ENCODE peak calls at places on chromosomes 11 and 22, in eight cellular contexts. P, C, G, A, J, S, X and N are unnamed samples.

GRCh38 chr22:48138427-48138826 is 1376.0 kb downstream of the TBC1D22A start:
- DNase-seq in C (no peak), A (peak), X (no peak), G (no peak), S (no peak), P (no peak), J (no peak), N (no peak)

GRCh38 chr11:40337118-40337517 is 1122.3 kb downstream of the LRRC4C start:
- DNase-seq in C (no peak), S (no peak), P (peak), A (no peak), J (no peak), G (no peak), X (no peak), N (no peak)

GRCh38 chr22:48919187-48919590 is 908.5 kb downstream of the BRD1 start:
- DNase-seq in A (no peak), J (peak), P (no peak), X (peak), G (peak), S (no peak), C (no peak), N (peak)

GRCh38 chr11:12287374-12288211 is 89.8 kb upstream of the PARVA start:
- DNase-seq in C (peak), X (peak), S (peak), J (peak), G (peak), P (peak), A (peak), N (peak)

GRCh38 chr11:90344546-90344945 is 121.7 kb upstream of the CHORDC1 start:
- DNase-seq in C (no peak), G (no peak), J (no peak), A (no peak), S (no peak), X (no peak), P (no peak), N (no peak)

GRCh38 chr11:123640677-123641494 is 13.5 kb downstream of the SCN3B start:
- DNase-seq in X (peak), C (peak), J (no peak), P (no peak), G (peak), S (peak), A (peak), N (peak)

GRCh38 chr22:33440756-33441155 is 382.6 kb upstream of the SYN3 start:
- DNase-seq in S (no peak), P (no peak), J (no peak), A (no peak), G (no peak), C (no peak), X (no peak), N (no peak)

GRCh38 chr11:17229481-17230152 is 21.8 kb upstream of the PIK3C2A start:
- DNase-seq in J (no peak), G (no peak), C (no peak), S (no peak), P (no peak), A (no peak), X (no peak), N (no peak)

GRCh38 chr11:133951484-133952198 is 5.1 kb downstream of the IGSF9B start:
- DNase-seq in X (no peak), C (no peak), G (peak), S (no peak), J (no peak), P (no peak), A (no peak), N (no peak)

GRCh38 chr22:36546932-36547331 is 18.0 kb upstream of the EIF3D start:
- DNase-seq in X (no peak), C (no peak), P (peak), A (peak), J (no peak), G (no peak), S (no peak), N (no peak)

GRCh38 chr11:70555092-70555491 is 156.8 kb downstream of the CTTN start:
- DNase-seq in P (no peak), C (no peak), G (peak), J (no peak), X (no peak), A (no peak), S (no peak), N (peak)

GRCh38 chr11:117528061-117528780 is 200.6 kb downstream of the CEP164 start:
- DNase-seq in X (no peak), G (no peak), A (no peak), S (no peak), J (no peak), C (no peak), P (no peak), N (no peak)

GRCh38 chr11:88231894-88232482 is 56.7 kb upstream of the RAB38 start:
- DNase-seq in S (no peak), X (no peak), G (peak), A (peak), C (peak), P (peak), J (no peak), N (peak)

GRCh38 chr11:35246725-35247124 is 107.8 kb downstream of the CD44 start:
- DNase-seq in C (no peak), P (no peak), A (no peak), G (no peak), J (no peak), S (no peak), X (no peak), N (no peak)

GRCh38 chr11:61679301-61679700 is 890 bp upstream of the DAGLA start:
- DNase-seq in P (no peak), X (no peak), S (no peak), G (peak), A (no peak), C (no peak), J (no peak), N (no peak)

GRCh38 chr11:119187123-119187892 is 2.0 kb downstream of the NHERF4 start:
- DNase-seq in G (no peak), A (no peak), P (no peak), S (no peak), X (no peak), C (no peak), J (no peak), N (no peak)

GRCh38 chr22:22618448-22618847 is 26.0 kb upstream of the GGTLC2 start:
- DNase-seq in S (no peak), G (no peak), A (no peak), J (no peak), X (no peak), P (no peak), C (no peak), N (no peak)

GRCh38 chr11:8832571-8833260 is 78.3 kb upstream of the AKIP1 start:
- DNase-seq in A (no peak), X (peak), G (no peak), P (peak), S (peak), C (no peak), J (no peak), N (no peak)

GRCh38 chr11:126105022-126105747 is 42.5 kb upstream of the CDON start:
- DNase-seq in G (no peak), P (no peak), C (no peak), S (no peak), A (no peak), X (no peak), J (no peak), N (no peak)

GRCh38 chr11:14342906-14343305 is 16.1 kb downstream of the RRAS2 start:
- DNase-seq in A (no peak), P (peak), X (no peak), S (no peak), J (no peak), C (no peak), G (no peak), N (no peak)

GRCh38 chr11:76700177-76701100 is 29.9 kb upstream of the LRRC32 start:
- DNase-seq in A (peak), X (no peak), G (no peak), C (no peak), P (peak), J (no peak), S (peak), N (no peak)

GRCh38 chr11:126703661-126704060 is 296.9 kb downstream of the KIRREL3 start:
- DNase-seq in A (no peak), S (no peak), C (no peak), X (no peak), J (no peak), P (no peak), G (no peak), N (no peak)

GRCh38 chr11:43845816-43846215 is 34.8 kb upstream of the ALKBH3 start:
- DNase-seq in S (no peak), A (no peak), P (no peak), X (no peak), C (no peak), J (no peak), G (no peak), N (no peak)

GRCh38 chr11:93493252-93493897 is 49.8 kb downstream of the SMCO4 start:
- DNase-seq in C (no peak), J (no peak), P (no peak), G (no peak), A (no peak), X (peak), S (no peak), N (no peak)

GRCh38 chr11:114274637-114275036 is 21.6 kb upstream of the NNMT start:
- DNase-seq in X (no peak), A (no peak), S (no peak), C (no peak), J (no peak), P (no peak), G (no peak), N (no peak)

GRCh38 chr11:108718466-108718865 is 53.6 kb downstream of the DDX10 start:
- DNase-seq in X (no peak), J (no peak), P (no peak), A (no peak), S (no peak), C (no peak), G (no peak), N (no peak)

GRCh38 chr11:18408558-18409242 is 3.4 kb upstream of the LDHC start:
- DNase-seq in C (no peak), S (no peak), J (no peak), P (no peak), A (peak), X (no peak), G (no peak), N (no peak)

GRCh38 chr22:45859231-45860161 is 117.5 kb downstream of the WNT7B start:
- DNase-seq in S (no peak), P (no peak), A (peak), X (peak), G (no peak), C (no peak), J (peak), N (no peak)

GRCh38 chr11:1305063-1305495 is 4.4 kb downstream of the TOLLIP start:
- DNase-seq in C (no peak), X (peak), A (no peak), S (no peak), J (peak), P (no peak), G (no peak), N (no peak)

GRCh38 chr11:119373059-119373875 is 8.2 kb downstream of the USP2 start:
- DNase-seq in G (no peak), P (no peak), A (no peak), X (no peak), C (no peak), J (no peak), S (no peak), N (no peak)

GRCh38 chr11:22151795-22152194 is 41.1 kb upstream of the ANO5 start:
- DNase-seq in S (no peak), A (no peak), C (no peak), G (no peak), P (no peak), J (no peak), X (no peak), N (no peak)
- H3K4me3 ChIP-seq in S (no peak), A (no peak), C (no peak), G (no peak), P (no peak), J (no peak), X (no peak), N (no peak)

GRCh38 chr11:73315288-73316020 is 7.4 kb downstream of the ARHGEF17 start:
- DNase-seq in C (no peak), G (peak), J (no peak), A (no peak), S (no peak), P (no peak), X (no peak), N (no peak)
- H3K27ac ChIP-seq in C (no peak), G (no peak), J (peak), A (no peak), S (peak), P (peak), X (peak), N (no peak)

GRCh38 chr11:2694495-2694894 is 5.3 kb downstream of the KCNQ1OT1 start:
- DNase-seq in P (no peak), G (no peak), A (no peak), C (no peak), X (no peak), S (no peak), J (no peak), N (no peak)
- H3K4me3 ChIP-seq in P (no peak), G (no peak), A (no peak), C (no peak), X (no peak), S (no peak), J (no peak), N (no peak)

GRCh38 chr22:41940853-41941765 is 5.8 kb downstream of the CENPM start:
- DNase-seq in C (no peak), G (peak), A (peak), S (peak), P (peak), J (peak), X (peak), N (peak)

GRCh38 chr22:41939981-41940852 is 6.7 kb downstream of the CENPM start:
- DNase-seq in C (no peak), P (no peak), X (peak), A (peak), G (no peak), J (peak), S (peak), N (no peak)

GRCh38 chr22:41946360-41947180 is at the start of gene CENPM:
- DNase-seq in C (peak), G (peak), S (peak), A (peak), X (peak), P (peak), J (peak), N (peak)

GRCh38 chr22:41947181-41948080 is 479 bp upstream of the CENPM start:
- DNase-seq in G (no peak), C (no peak), P (no peak), X (no peak), J (no peak), S (no peak), A (no peak), N (no peak)

GRCh38 chr22:41943661-41944209 is 3.2 kb downstream of the CENPM start:
- DNase-seq in C (no peak), G (no peak), X (peak), P (no peak), S (no peak), J (no peak), A (no peak), N (no peak)
- H3K27ac ChIP-seq in C (no peak), G (no peak), X (peak), P (no peak), S (no peak), J (no peak), A (no peak), N (no peak)

GRCh38 chr22:18068991-18069390 is 8.8 kb upstream of the PEX26 start:
- DNase-seq in G (no peak), C (no peak), X (no peak), A (no peak), P (no peak), S (no peak), J (no peak), N (no peak)

GRCh38 chr22:18067121-18067520 is 10.7 kb upstream of the PEX26 start:
- DNase-seq in X (no peak), A (no peak), J (no peak), C (no peak), S (no peak), P (no peak), G (no peak), N (no peak)

GRCh38 chr22:18067548-18068341 is 10.0 kb upstream of the PEX26 start:
- DNase-seq in X (no peak), P (no peak), C (no peak), S (no peak), J (no peak), A (no peak), G (no peak), N (no peak)

GRCh38 chr22:18070041-18070440 is 7.7 kb upstream of the PEX26 start:
- DNase-seq in A (no peak), G (no peak), J (no peak), C (no peak), S (no peak), P (no peak), X (no peak), N (no peak)

GRCh38 chr22:18068381-18068988 is 9.3 kb upstream of the PEX26 start:
- DNase-seq in X (no peak), C (no peak), J (no peak), A (no peak), P (no peak), G (no peak), S (no peak), N (no peak)
- H3K4me3 ChIP-seq in X (no peak), C (no peak), J (no peak), A (no peak), P (no peak), G (no peak), S (no peak), N (no peak)

GRCh38 chr11:82557274-82557673 is 176.4 kb downstream of the FAM181B start:
- DNase-seq in X (no peak), G (no peak), C (no peak), A (no peak), S (no peak), P (no peak), J (no peak), N (no peak)
- H3K27ac ChIP-seq in X (no peak), G (no peak), C (no peak), A (no peak), S (no peak), P (no peak), J (no peak), N (no peak)

GRCh38 chr22:20023214-20023613 is 2.3 kb downstream of the TANGO2 start:
- DNase-seq in X (no peak), S (no peak), A (no peak), G (no peak), J (no peak), P (no peak), C (no peak), N (no peak)
- H3K4me3 ChIP-seq in X (no peak), S (no peak), A (no peak), G (no peak), J (no peak), P (no peak), C (no peak), N (no peak)

DNA sequence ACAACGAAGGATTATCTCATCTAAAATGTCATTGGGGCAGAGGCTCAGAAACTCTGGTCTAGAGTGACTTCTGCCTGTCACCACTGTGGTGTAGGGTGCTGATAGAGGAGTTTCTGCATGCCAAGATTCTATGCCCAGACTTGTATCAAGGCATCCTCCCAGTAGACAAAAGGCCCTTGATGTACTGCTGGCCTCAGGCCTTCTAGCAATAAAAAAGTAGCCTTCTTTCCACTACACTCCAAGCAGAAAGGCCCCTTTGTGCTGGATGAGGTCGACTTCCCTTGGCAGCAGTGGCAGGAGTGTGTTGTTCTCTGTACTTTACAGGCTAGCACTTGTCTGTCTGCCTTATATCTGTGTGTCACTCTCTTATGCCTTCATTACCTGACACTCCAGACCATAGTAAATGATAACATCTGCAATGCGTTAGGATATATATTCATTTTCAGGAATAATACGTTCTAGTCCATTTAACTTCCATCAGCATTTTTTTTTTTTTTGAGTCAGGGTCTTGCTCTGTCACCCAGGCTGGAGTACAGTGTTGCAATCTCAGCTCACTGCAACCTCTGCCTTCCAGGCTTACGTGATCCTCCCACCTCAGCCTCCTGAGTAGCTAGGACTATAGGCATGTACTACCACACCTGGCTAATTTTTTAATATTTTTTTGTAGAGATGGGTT is 49.5 kb upstream of the RRM1 start:
- DNase-seq in S (no peak), J (no peak), C (no peak), X (no peak), P (no peak), A (no peak), G (no peak), N (no peak)
- H3K27ac ChIP-seq in S (no peak), J (no peak), C (no peak), X (no peak), P (no peak), A (no peak), G (no peak), N (no peak)